ENCODE peak calls at places on chromosomes 5 and 9, in four cellular contexts. F is uterus, K is upper lobe of right lung, C is astrocyte. L is an unnamed sample.

GRCh38 chr5:29039994-29040393 is 2001.6 kb upstream of the CDH9 start:
- DNase-seq in K (no peak), C (no peak), F (no peak), L (no peak)

GRCh38 chr5:148532962-148533670 is 121.2 kb downstream of the HTR4 start:
- DNase-seq in F (no peak), K (no peak), C (no peak), L (no peak)

GRCh38 chr9:69325409-69326212 is 596 bp downstream of the ENTREP1 start:
- DNase-seq in F (no peak), C (no peak), K (peak; percentile 71), L (no peak)

GRCh38 chr5:103120607-103121200 is 603 bp downstream of the PPIP5K2 start:
- DNase-seq in C (peak; percentile 16), K (no peak), F (no peak), L (no peak)

GRCh38 chr5:173456751-173457171 is 128.5 kb upstream of the STC2 start:
- DNase-seq in C (peak; percentile 92), F (no peak), K (no peak), L (no peak)

GRCh38 chr5:111976705-111977104 is 219.7 kb upstream of the NREP start:
- DNase-seq in K (no peak), F (no peak), C (peak; percentile 67), L (no peak)

GRCh38 chr9:129880654-129881546 is 45.6 kb downstream of the USP20 start:
- DNase-seq in F (no peak), C (no peak), K (no peak), L (no peak)

GRCh38 chr5:71693828-71694427 is 25.1 kb upstream of the CARTPT start:
- DNase-seq in K (no peak), C (no peak), F (no peak), L (no peak)

GRCh38 chr9:93013856-93014582 is 44.5 kb upstream of the SUSD3 start:
- DNase-seq in K (peak; percentile 40), C (no peak), F (no peak), L (no peak)

GRCh38 chr9:11194249-11194648 is 581.4 kb upstream of the PTPRD start:
- DNase-seq in C (no peak), F (no peak), K (no peak), L (no peak)

GRCh38 chr5:155726267-155726666 is 600.7 kb upstream of the SGCD start:
- DNase-seq in C (no peak), K (no peak), F (no peak), L (no peak)

GRCh38 chr5:67202830-67203229 is 6.2 kb upstream of the CD180 start:
- DNase-seq in C (no peak), K (no peak), F (no peak), L (no peak)

GRCh38 chr5:61275841-61276240 is 56.2 kb upstream of the ZSWIM6 start:
- DNase-seq in F (no peak), K (peak; percentile 85), C (peak; percentile 52), L (peak; percentile 78)

GRCh38 chr9:110217656-110218099 is 9.7 kb upstream of the C9orf152 start:
- DNase-seq in F (no peak), K (no peak), C (peak; percentile 27), L (no peak)

GRCh38 chr5:98975223-98975622 is 46.4 kb upstream of the CHD1 start:
- DNase-seq in K (no peak), C (no peak), F (no peak), L (no peak)

GRCh38 chr5:178213748-178214151 is 9.4 kb downstream of the HNRNPAB start:
- DNase-seq in F (no peak), C (no peak), K (no peak), L (no peak)

GRCh38 chr5:159850192-159850573 is 66.1 kb upstream of the ADRA1B start:
- DNase-seq in F (peak; percentile 83), K (no peak), C (peak; percentile 79), L (no peak)

GRCh38 chr5:107855171-107855570 is 184.4 kb upstream of the EFNA5 start:
- DNase-seq in K (no peak), C (no peak), F (no peak), L (no peak)

GRCh38 chr9:119588874-119589560 is 219.8 kb upstream of the BRINP1 start:
- DNase-seq in K (no peak), F (no peak), C (no peak), L (no peak)

GRCh38 chr9:114613087-114613486 is 2.0 kb downstream of the TMEM268 start:
- DNase-seq in F (no peak), K (no peak), C (no peak), L (no peak)

GRCh38 chr5:37248970-37249819 is at the start of gene CPLANE1:
- DNase-seq in F (peak; percentile 73), C (peak; percentile 73), K (peak; percentile 90), L (peak; percentile 77)

GRCh38 chr5:31981361-31981955 is 192.7 kb downstream of the GOLPH3 start:
- DNase-seq in K (no peak), C (no peak), F (no peak), L (no peak)

GRCh38 chr5:109146611-109147010 is 263.2 kb downstream of the PJA2 start:
- DNase-seq in K (no peak), F (no peak), C (no peak), L (no peak)

GRCh38 chr5:10251409-10251808 is 1.3 kb downstream of the CCT5 start:
- DNase-seq in K (no peak), F (no peak), C (no peak), L (no peak)

GRCh38 chr5:7756453-7756852 is 94.5 kb downstream of the CFAP90 start:
- DNase-seq in K (peak; percentile 61), F (no peak), C (no peak), L (no peak)

GRCh38 chr5:71895546-71895945 is 176.5 kb downstream of the CARTPT start:
- DNase-seq in C (no peak), K (no peak), F (no peak), L (no peak)

GRCh38 chr5:78547731-78548189 is 100.8 kb downstream of the LHFPL2 start:
- DNase-seq in C (peak; percentile 68), F (peak; percentile 97), K (no peak), L (no peak)

GRCh38 chr9:134936762-134937555 is 19.2 kb upstream of the FCN1 start:
- DNase-seq in C (no peak), K (no peak), F (no peak), L (peak; percentile 11)

GRCh38 chr9:131605770-131606590 is 60.7 kb downstream of the PRRT1B start:
- DNase-seq in F (no peak), C (peak; percentile 44), K (no peak), L (no peak)

GRCh38 chr5:1090538-1090937 is 21.3 kb downstream of the SLC12A7 start:
- DNase-seq in F (no peak), K (no peak), C (no peak), L (no peak)

GRCh38 chr5:150642567-150642927 is 2.1 kb downstream of the SYNPO start:
- DNase-seq in K (peak; percentile 76), F (peak; percentile 85), C (peak; percentile 90), L (peak; percentile 94)

GRCh38 chr5:150641826-150642566 is 1.5 kb downstream of the SYNPO start:
- DNase-seq in F (no peak), K (no peak), C (no peak), L (no peak)

GRCh38 chr5:150644058-150644457 is 3.6 kb downstream of the SYNPO start:
- DNase-seq in C (no peak), F (no peak), K (no peak), L (no peak)

GRCh38 chr5:150644496-150644895 is 4.0 kb downstream of the SYNPO start:
- DNase-seq in C (no peak), K (no peak), F (no peak), L (no peak)

GRCh38 chr5:150642991-150643710 is 2.7 kb downstream of the SYNPO start:
- DNase-seq in K (no peak), C (no peak), F (no peak), L (no peak)
- H3K4me1 ChIP-seq in K (peaks cover 84% of the 10 kb centered on the region), C (peaks cover 70% of the 10 kb centered on the region), F (peaks cover 43% of the 10 kb centered on the region), L (peaks cover 58% of the 10 kb centered on the region)

GRCh38 chr9:96453625-96454024 is 3.7 kb downstream of the HABP4 start:
- DNase-seq in K (no peak), F (no peak), C (peak; percentile 33), L (no peak)
- TF ChIP-seq CTCF in K (peak; percentile 46), F (peak; percentile 28), C (peak; percentile 57), L (peak; percentile 65)

GRCh38 chr9:137676998-137677397 is 58.2 kb downstream of the EHMT1 start:
- DNase-seq in F (no peak), C (no peak), K (peak; percentile 31), L (no peak)

GRCh38 chr9:137680445-137681358 is 61.9 kb downstream of the EHMT1 start:
- DNase-seq in C (no peak), K (no peak), F (no peak), L (no peak)

GRCh38 chr9:137679249-137679648 is 60.4 kb downstream of the EHMT1 start:
- DNase-seq in C (no peak), F (no peak), K (no peak), L (no peak)

GRCh38 chr9:137679695-137680305 is 61.0 kb downstream of the EHMT1 start:
- DNase-seq in F (no peak), K (no peak), C (no peak), L (no peak)

DNA sequence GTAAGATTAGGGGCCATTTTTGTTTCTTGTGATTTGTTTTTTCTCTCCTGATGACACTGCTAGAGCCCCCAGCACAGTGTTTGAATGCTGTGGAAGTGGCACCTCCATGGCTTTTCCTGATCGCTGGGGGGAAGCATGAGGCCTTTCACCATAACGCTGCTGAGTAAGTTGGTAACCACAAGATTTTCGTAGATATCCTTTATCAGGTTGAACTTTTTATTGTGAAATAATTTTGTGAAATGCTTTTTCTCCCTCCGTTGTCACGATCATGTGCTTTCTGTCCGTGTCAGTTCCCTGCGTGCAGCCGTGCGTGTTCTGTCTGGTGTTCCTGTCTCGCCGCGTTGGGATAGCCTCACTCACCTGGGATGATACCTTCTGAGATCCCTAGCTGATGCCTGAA is 59.4 kb downstream of the EHMT1 start:
- DNase-seq in C (no peak), K (peak; percentile 30), F (no peak), L (no peak)
- H3K4me1 ChIP-seq in C (peaks cover 5% of the 10 kb centered on the region), K (peaks cover 27% of the 10 kb centered on the region), F (peaks cover 11% of the 10 kb centered on the region), L (no peaks in the 10 kb centered on the region)

GRCh38 chr9:136143215-136144001 is 24.7 kb upstream of the TMEM250 start:
- DNase-seq in K (no peak), F (no peak), C (no peak), L (peak; percentile 52)
- TF ChIP-seq CTCF in K (peak; percentile 14), F (no peak), C (no peak), L (peak; percentile 23)

GRCh38 chr5:76367623-76368366 is 35.3 kb upstream of the IQGAP2 start:
- DNase-seq in F (no peak), C (peak; percentile 11), K (no peak), L (no peak)
- H3K4me1 ChIP-seq in F (no peaks in the 10 kb centered on the region), C (peaks cover 8% of the 10 kb centered on the region), K (no peaks in the 10 kb centered on the region), L (peaks cover 10% of the 10 kb centered on the region)

GRCh38 chr9:4640027-4640426 is 22.1 kb upstream of the PLPP6 start:
- DNase-seq in K (no peak), F (no peak), C (peak; percentile 2), L (no peak)
- TF ChIP-seq CTCF in K (peak; percentile 49), F (peak; percentile 22), C (peak; percentile 45), L (peak; percentile 66)